ENCODE peak calls at places on chromosomes 11 and 22, in five cellular contexts. J, A, N, K and C are unnamed samples.

GRCh38 chr11:13114566-13115465 is 105.7 kb downstream of the RASSF10 start:
- DNase-seq in J (no peak), A (peak; percentile 39), N (no peak), K (no peak), C (peak; percentile 59)

GRCh38 chr11:100827934-100828661 is 141.0 kb downstream of the ARHGAP42 start:
- DNase-seq in J (no peak), A (peak; percentile 47), N (no peak), K (peak; percentile 51), C (peak; percentile 47)

GRCh38 chr11:116336540-116336939 is 436.2 kb downstream of the BUD13 start:
- DNase-seq in J (no peak), A (no peak), N (no peak), K (no peak), C (no peak)

GRCh38 chr11:118924591-118925585 is 838 bp downstream of the BCL9L start:
- DNase-seq in J (no peak), A (peak; percentile 77), N (peak; percentile 82), K (no peak), C (peak; percentile 59)

GRCh38 chr11:121291896-121292502 is 572 bp upstream of the SC5D start:
- DNase-seq in J (no peak), A (no peak), N (no peak), K (no peak), C (no peak)

GRCh38 chr11:61477734-61478148 is 30.8 kb upstream of the LRRC10B start:
- DNase-seq in J (peak; percentile 42), A (peak; percentile 42), N (peak; percentile 73), K (no peak), C (peak; percentile 54)

GRCh38 chr11:96188625-96189006 is 154.4 kb downstream of the MAML2 start:
- DNase-seq in J (no peak), A (no peak), N (no peak), K (no peak), C (no peak)

GRCh38 chr11:33692013-33692504 is 8.6 kb downstream of the C11orf91 start:
- DNase-seq in J (no peak), A (no peak), N (no peak), K (peak; percentile 91), C (no peak)

GRCh38 chr22:30665786-30666185 is 1.9 kb downstream of the DUSP18 start:
- DNase-seq in J (no peak), A (no peak), N (no peak), K (no peak), C (no peak)

GRCh38 chr11:111064118-111064517 is 181.4 kb upstream of the POU2AF2 start:
- DNase-seq in J (no peak), A (no peak), N (no peak), K (peak; percentile 64), C (no peak)

GRCh38 chr11:1399386-1400167 is 9.8 kb downstream of the BRSK2 start:
- DNase-seq in J (no peak), A (no peak), N (no peak), K (no peak), C (no peak)

GRCh38 chr22:29762263-29762662 is 4.5 kb downstream of the ZMAT5 start:
- DNase-seq in J (no peak), A (no peak), N (no peak), K (no peak), C (peak; percentile 70)

GRCh38 chr11:118168316-118168715 is 8.1 kb downstream of the SCN2B start:
- DNase-seq in J (no peak), A (no peak), N (no peak), K (no peak), C (no peak)

GRCh38 chr11:85052636-85053035 is 574.5 kb downstream of the DLG2 start:
- DNase-seq in J (no peak), A (no peak), N (no peak), K (no peak), C (no peak)

GRCh38 chr11:48129697-48130395 is 86.8 kb upstream of the OR4B1 start:
- DNase-seq in J (no peak), A (no peak), N (no peak), K (no peak), C (no peak)

GRCh38 chr11:83257638-83258229 is 28.4 kb downstream of the CCDC90B start:
- DNase-seq in J (no peak), A (no peak), N (no peak), K (no peak), C (no peak)

GRCh38 chr11:3206922-3207204 is 11.8 kb downstream of the MRGPRG start:
- DNase-seq in J (no peak), A (no peak), N (peak; percentile 2), K (no peak), C (no peak)

DNA sequence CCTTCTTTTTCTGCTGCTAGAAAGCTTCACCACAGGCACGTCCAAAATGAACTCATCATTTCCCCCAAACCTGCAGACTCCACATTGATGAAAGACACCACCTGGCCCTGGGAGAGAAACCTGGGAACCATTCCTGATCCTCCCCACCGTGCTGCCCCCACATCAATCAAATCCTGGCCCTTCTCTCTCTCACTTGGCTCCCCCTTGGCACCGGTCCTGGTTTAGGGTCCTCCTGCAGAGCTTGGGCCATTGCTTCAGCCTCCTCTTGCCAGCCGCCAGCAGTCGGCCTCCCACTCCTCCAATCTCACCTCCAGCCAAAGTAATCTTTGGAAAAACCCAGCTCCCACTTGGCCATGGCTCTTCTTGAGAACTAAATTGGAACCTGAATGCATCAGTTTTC is 38.5 kb downstream of the RIBC2 start:
- DNase-seq in J (no peak), A (no peak), N (no peak), K (no peak), C (no peak)
- TF ChIP-seq CTCF in J (no peak), A (no peak), N (no peak), K (no peak), C (no peak)

DNA sequence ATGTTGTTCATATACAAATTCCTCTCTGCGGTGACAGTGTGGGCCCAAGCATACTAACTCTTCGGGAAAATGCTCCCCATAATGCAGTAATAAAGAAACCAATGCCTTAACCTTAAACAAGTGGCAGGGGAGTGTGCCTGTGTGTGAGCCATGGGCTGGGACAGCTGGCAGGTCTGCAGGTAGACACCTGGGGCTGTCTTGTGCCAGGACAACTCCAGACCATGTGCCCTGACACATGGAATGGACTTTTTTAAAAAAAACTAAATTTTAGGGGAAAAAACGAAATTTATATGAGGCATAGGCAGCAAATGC is 70.9 kb downstream of the ETS1 start:
- DNase-seq in J (no peak), A (no peak), N (no peak), K (no peak), C (no peak)
- H3K4me3 ChIP-seq in J (peak overlapping the region; percentile 94), A (no peak overlapping the region), N (peak overlapping the region; percentile 74), K (peak overlapping the region; percentile 18), C (no peak overlapping the region)

GRCh38 chr11:45920531-45921477 is 1.7 kb upstream of the LARGE2 start:
- DNase-seq in J (no peak), A (no peak), N (peak; percentile 27), K (no peak), C (no peak)
- TF ChIP-seq CTCF in J (no peak), A (no peak), N (no peak), K (no peak), C (no peak)

GRCh38 chr11:44320289-44320973 is 10.5 kb upstream of the ALX4 start:
- DNase-seq in J (no peak), A (no peak), N (peak; percentile 33), K (no peak), C (no peak)
- H3K4me3 ChIP-seq in J (no peak overlapping the region), A (no peak overlapping the region), N (no peak overlapping the region), K (no peak overlapping the region), C (no peak overlapping the region)

DNA sequence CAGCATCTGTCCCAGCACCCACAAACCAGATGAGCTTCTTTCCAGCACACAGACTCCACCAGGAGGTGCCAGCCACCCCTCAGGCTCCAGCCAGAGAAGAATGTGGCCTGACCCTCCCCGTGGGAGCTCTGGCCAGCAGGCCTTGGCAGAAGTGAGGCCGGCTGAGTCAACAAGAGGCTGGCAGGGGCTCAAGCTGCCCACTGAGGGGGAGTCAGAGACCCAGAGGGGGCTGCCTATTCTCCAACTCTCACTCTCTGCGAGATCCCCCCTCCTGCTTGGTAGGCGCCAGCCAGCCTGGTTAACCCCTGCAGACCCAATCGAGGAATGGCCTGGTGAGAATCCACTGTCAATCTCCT is 10.6 kb upstream of the CDC42EP1 start:
- DNase-seq in J (no peak), A (no peak), N (peak; percentile 81), K (no peak), C (no peak)
- TF ChIP-seq CTCF in J (no peak), A (no peak), N (peak; percentile 23), K (peak; percentile 34), C (no peak)

DNA sequence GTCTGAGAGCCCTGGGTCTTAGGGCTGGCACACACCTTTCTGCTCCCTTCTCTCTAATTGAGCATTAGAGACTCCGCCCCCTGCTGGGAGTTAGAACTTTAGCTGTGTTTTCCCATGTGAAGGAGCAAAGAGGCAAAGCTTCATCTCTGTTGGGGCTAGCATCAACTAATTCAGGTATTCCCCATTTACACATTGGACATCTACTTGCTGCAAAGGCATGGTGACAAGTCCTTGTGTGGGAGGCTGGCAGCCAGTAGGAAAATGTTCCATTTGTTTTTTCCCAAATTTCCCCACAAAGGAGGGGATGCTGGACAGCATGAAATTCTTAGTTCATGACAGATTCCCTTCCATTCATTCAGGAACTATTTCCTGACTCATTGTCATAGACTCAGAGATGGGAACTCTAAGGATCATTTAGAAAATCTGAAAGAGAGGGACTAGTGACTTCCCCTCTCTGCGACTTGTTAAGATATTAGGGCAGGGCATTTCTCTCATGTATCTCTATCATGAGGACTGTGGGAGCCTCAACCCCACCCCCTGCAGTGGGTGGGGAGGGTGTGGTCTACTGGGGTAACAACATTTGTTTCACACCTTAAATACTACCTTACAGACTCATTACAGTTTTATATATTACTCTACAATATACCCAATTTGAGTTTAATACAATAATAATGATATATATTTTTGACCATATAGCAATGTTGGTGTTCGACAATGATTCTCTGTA is 3.7 kb downstream of the CD44 start:
- DNase-seq in J (no peak), A (no peak), N (no peak), K (no peak), C (no peak)
- H3K4me3 ChIP-seq in J (peak overlapping the region; percentile 46), A (no peak overlapping the region), N (peak overlapping the region; percentile 74), K (peak overlapping the region; percentile 98), C (no peak overlapping the region)

DNA sequence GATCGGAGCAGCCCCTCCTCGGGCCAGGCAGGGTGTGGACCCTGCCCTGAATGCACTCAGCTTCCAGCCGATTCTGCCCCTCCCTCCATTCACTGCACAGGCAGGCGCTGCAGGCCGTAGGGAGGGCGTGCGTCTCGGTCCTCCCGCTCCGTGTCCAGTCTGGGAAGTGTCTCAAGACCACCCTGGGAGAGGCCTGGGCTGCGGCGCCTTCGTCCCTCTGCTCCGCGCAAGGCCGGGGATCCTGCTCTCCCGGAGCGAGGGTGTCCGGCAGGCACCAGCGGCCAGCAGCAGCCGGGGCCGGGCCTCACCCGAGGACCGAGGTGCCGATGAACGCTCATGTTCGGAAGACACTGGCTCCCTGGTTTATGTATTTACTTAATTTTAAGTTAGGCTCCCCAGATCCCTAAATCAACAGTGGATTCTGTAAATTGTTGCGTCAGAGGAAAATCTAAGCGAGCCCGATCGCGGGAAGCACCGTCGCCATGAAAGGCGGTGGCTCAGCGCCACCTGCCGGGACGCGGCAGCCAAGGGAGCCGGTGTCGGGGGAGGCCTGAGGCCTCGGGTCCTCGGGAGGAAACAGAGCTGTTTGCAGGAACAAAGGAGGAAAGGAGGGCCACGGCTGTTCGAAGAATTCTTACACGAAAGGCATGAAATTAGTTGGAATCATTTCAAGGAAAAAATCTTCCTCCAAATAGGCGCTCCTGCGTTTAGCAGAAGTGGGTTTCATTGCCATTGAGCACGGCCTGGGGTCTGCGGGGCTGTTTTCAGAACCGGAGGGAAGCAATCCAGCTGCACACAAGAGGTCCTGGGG is 195.3 kb downstream of the BRD1 start:
- DNase-seq in J (no peak), A (peak; percentile 75), N (no peak), K (no peak), C (peak; percentile 80)
- TF ChIP-seq CTCF in J (peak; percentile 23), A (peak; percentile 96), N (peak; percentile 78), K (peak; percentile 65), C (peak; percentile 87)

GRCh38 chr11:109059402-109059801 is 362.6 kb upstream of the C11orf87 start:
- DNase-seq in J (no peak), A (no peak), N (no peak), K (no peak), C (no peak)
- H3K4me3 ChIP-seq in J (no peak overlapping the region), A (no peak overlapping the region), N (no peak overlapping the region), K (no peak overlapping the region), C (no peak overlapping the region)